ENCODE peak calls at places on chromosomes 5 and 9, in eight cellular contexts. T, Z, A, Q, F, S, U and K are unnamed samples.

GRCh38 chr9:132794730-132795380 is 83.2 kb downstream of the AK8 start:
- DNase-seq in A (no peak), Q (peak; percentile 55), U (no peak), F (no peak), S (peak; percentile 25), T (no peak), Z (no peak), K (peak; percentile 21)

GRCh38 chr5:98605010-98605425 is 168.4 kb upstream of the RGMB start:
- DNase-seq in T (peak; percentile 5), A (no peak), U (no peak), S (no peak), Z (no peak), Q (no peak), F (no peak), K (no peak)

GRCh38 chr9:126471084-126471611 is 142.6 kb upstream of the LMX1B start:
- DNase-seq in A (peak; percentile 95), T (no peak), U (no peak), F (peak; percentile 78), Z (no peak), Q (no peak), S (no peak), K (no peak)

GRCh38 chr5:5637163-5637562 is 214.7 kb downstream of the ICE1 start:
- DNase-seq in U (peak; percentile 64), Q (no peak), T (no peak), S (no peak), A (no peak), F (no peak), Z (no peak), K (no peak)

GRCh38 chr9:138071731-138072130 is 194.1 kb downstream of the CACNA1B start:
- DNase-seq in T (no peak), S (no peak), Q (no peak), F (no peak), A (no peak), U (peak; percentile 10), Z (no peak), K (no peak)

GRCh38 chr5:154567155-154567554 is 89.1 kb upstream of the HAND1 start:
- DNase-seq in F (no peak), Q (no peak), T (no peak), S (no peak), A (no peak), Z (no peak), U (no peak), K (no peak)

GRCh38 chr5:18314192-18314778 is 680.0 kb downstream of the TAF11L14 start:
- DNase-seq in A (peak; percentile 40), Q (peak; percentile 41), Z (peak; percentile 6), F (peak; percentile 43), S (peak; percentile 44), U (peak; percentile 31), T (peak; percentile 26), K (peak; percentile 66)

GRCh38 chr5:108727639-108728565 is 19.8 kb upstream of the FER start:
- DNase-seq in T (peak; percentile 93), A (peak; percentile 88), S (peak; percentile 94), U (peak; percentile 94), F (peak; percentile 2), Q (peak; percentile 95), Z (peak; percentile 82), K (peak; percentile 90)

GRCh38 chr5:139900546-139901250 is 105.1 kb downstream of the PSD2 start:
- DNase-seq in Z (no peak), T (no peak), Q (no peak), S (no peak), F (no peak), A (no peak), U (no peak), K (no peak)

GRCh38 chr9:136835932-136836901 is 6.1 kb upstream of the AJM1 start:
- DNase-seq in S (no peak), Z (no peak), T (no peak), U (no peak), A (no peak), F (no peak), Q (no peak), K (no peak)

GRCh38 chr5:142817961-142818431 is 47.8 kb downstream of the ARHGAP26 start:
- DNase-seq in Q (no peak), A (no peak), Z (no peak), S (no peak), T (no peak), F (no peak), U (no peak), K (peak; percentile 26)

GRCh38 chr9:34633851-34634550 is 3.6 kb downstream of the SIGMAR1 start:
- DNase-seq in A (peak; percentile 62), Q (peak; percentile 82), Z (no peak), S (peak; percentile 80), F (peak; percentile 74), U (peak; percentile 84), T (peak; percentile 84), K (peak; percentile 56)

GRCh38 chr5:164881442-164881841 is 1376.0 kb downstream of the MAT2B start:
- DNase-seq in T (no peak), Q (no peak), S (no peak), A (no peak), F (no peak), U (no peak), Z (no peak), K (no peak)

GRCh38 chr5:68046445-68046844 is 169.1 kb upstream of the PIK3R1 start:
- DNase-seq in Z (peak; percentile 24), U (no peak), S (no peak), F (no peak), A (no peak), Q (peak; percentile 68), T (no peak), K (peak; percentile 58)

GRCh38 chr5:55141945-55142690 is 17.9 kb upstream of the GPX8 start:
- DNase-seq in A (no peak), Z (no peak), S (no peak), T (no peak), Q (no peak), U (no peak), F (no peak), K (no peak)

GRCh38 chr5:112533315-112533867 is 114.3 kb upstream of the EPB41L4A start:
- DNase-seq in S (peak; percentile 43), F (peak; percentile 4), T (no peak), Q (peak; percentile 55), U (no peak), A (no peak), Z (peak; percentile 21), K (peak; percentile 40)

GRCh38 chr5:1594336-1595106 is 70.8 kb upstream of the LPCAT1 start:
- DNase-seq in Z (peak; percentile 74), U (peak; percentile 99), F (no peak), T (peak; percentile 96), S (peak; percentile 82), A (no peak), Q (peak; percentile 94), K (peak; percentile 22)
- TF ChIP-seq CTCF in Z (peak; percentile 21), U (peak; percentile 53), F (peak; percentile 22), T (peak; percentile 61), S (peak; percentile 57), A (no peak), Q (peak; percentile 52), K (peak; percentile 37)

DNA sequence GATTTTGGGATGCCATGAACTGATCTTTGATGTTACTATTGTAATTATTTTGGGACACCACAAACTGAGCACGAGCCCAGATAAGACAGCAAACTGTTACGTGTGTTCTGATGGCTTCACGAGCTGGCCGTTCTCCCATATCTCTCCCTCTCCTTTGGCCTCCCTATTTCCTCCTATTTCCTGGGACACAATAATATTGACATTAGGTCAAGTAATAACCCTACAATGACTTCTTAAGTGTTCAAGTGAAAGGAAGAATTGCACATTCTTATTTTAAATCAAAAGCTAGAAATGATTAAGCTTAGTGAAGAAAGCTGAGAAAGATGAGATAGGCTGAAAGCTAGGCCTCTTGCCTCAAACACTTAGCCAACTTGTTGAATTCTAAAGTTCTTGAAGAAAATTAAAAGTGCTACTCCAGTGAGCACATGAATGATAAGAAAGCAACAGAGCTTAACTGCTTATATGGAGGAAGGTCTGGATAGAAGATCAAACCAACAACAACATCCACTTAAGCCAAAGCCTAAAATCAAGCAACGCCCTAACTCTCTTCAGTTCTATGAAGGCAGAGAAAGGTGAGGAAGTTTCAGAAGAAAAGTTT is 247.1 kb downstream of the LRRC70 start:
- DNase-seq in S (no peak), T (no peak), Z (no peak), Q (no peak), A (no peak), F (no peak), U (no peak), K (no peak)
- TF ChIP-seq EZH2phosphoT487 in S (no peak), T (no peak), Z (no peak), Q (no peak), A (no peak), F (no peak), U (no peak), K (no peak)

DNA sequence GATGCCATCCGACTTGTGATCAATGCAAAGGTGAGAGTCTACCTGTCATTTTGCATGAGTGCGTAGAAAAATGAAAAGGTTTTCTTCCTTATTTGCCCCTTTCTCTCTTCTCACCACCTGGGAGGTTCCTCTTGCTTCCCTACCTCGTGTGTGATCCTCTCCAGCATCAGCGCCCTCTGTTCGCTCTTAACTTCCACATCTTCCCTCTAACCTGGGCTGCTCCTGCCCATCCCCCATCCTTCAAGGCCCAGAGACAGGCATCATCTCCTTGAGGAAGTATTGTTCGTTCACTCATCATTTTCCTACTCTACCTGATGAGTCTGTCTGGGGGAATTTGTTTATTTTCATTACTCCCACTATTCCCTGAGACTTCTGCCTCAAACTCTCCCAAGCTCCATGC is 55.8 kb downstream of the RFK start:
- DNase-seq in F (no peak), U (no peak), A (no peak), T (no peak), Z (no peak), Q (no peak), S (peak; percentile 33), K (no peak)
- TF ChIP-seq CTCF in F (no peak), U (no peak), A (no peak), T (no peak), Z (no peak), Q (no peak), S (peak; percentile 6), K (no peak)

GRCh38 chr9:124800306-124801259 is 23.6 kb downstream of the OLFML2A start:
- DNase-seq in Q (no peak), Z (no peak), S (no peak), F (no peak), A (no peak), T (no peak), U (no peak), K (no peak)
- TF ChIP-seq EZH2phosphoT487 in Q (no peak), Z (no peak), S (no peak), F (no peak), A (no peak), T (no peak), U (no peak), K (no peak)

DNA sequence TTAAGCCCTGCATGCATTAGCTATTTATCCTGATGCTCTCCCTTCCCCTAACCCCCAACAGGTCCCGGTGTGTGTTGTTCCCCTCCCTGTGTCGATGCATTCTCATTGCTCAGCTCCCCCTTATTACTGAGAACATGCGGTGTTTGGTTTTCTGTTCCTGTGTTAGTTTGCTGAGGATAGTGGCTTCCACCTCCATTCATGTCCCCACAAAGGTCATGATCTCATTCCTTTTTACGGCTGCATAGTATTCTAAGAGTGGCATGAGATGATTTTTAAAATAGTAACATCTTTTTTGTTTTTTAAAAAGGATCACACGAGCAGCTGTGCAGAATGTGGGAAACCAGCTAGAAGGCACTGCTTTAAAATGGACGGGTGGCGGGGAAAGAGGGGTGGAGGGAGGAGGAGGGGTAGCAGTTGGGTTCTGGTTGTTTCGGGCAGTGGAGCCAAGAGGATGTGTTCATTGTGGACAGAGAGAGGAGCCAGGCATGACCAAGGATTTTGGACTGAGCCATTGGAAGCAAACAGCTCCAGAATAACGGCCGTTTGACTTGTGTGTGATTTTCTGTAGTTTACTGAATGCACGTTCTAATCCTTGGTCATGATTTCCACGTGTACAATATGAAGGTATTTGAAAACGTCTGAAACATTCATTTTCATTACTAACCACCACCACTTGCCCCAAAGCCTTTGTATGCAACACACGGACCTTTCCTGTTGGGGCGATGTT is 1.7 kb upstream of the TENT4A start:
- DNase-seq in A (no peak), F (no peak), T (no peak), Z (no peak), S (no peak), U (no peak), Q (no peak), K (no peak)
- TF ChIP-seq CTCF in A (peak; percentile 24), F (peak; percentile 39), T (no peak), Z (no peak), S (no peak), U (no peak), Q (no peak), K (no peak)